ENCODE peak calls at places on chromosomes 11 and 22, in four cellular contexts. E is H9, Q is IMR-90, H is H1. R is an unnamed sample.

GRCh38 chr11:78645226-78646202 is 70.8 kb upstream of the NARS2 start:
- DNase-seq in Q (peak; percentile 72), H (peak; percentile 95), E (peak; percentile 85), R (peak; percentile 81)

GRCh38 chr11:61827573-61828378 is at the start of gene FADS2:
- DNase-seq in H (peak; percentile 91), E (peak; percentile 95), Q (peak; percentile 89), R (peak; percentile 98)

GRCh38 chr11:125245299-125245698 is 80.7 kb downstream of the PKNOX2 start:
- DNase-seq in H (no peak), Q (peak; percentile 4), E (no peak), R (no peak)

GRCh38 chr11:122785156-122785605 is 53.1 kb upstream of the CRTAM start:
- DNase-seq in Q (no peak), E (no peak), H (no peak), R (no peak)

GRCh38 chr11:38593649-38594048 is 1995.6 kb upstream of the RAG2 start:
- DNase-seq in H (no peak), Q (peak; percentile 48), E (no peak), R (no peak)

GRCh38 chr11:35802672-35803071 is 140.1 kb downstream of the TRIM44 start:
- DNase-seq in Q (no peak), E (no peak), H (no peak), R (no peak)

GRCh38 chr11:119207300-119207570 is 1.1 kb downstream of the CBL start:
- DNase-seq in H (no peak), E (no peak), Q (no peak), R (no peak)

GRCh38 chr11:114040706-114041211 is 18.8 kb upstream of the ZBTB16 start:
- DNase-seq in E (no peak), H (no peak), Q (peak; percentile 31), R (no peak)

GRCh38 chr22:27581688-27582087 is 219.9 kb downstream of the MN1 start:
- DNase-seq in Q (peak; percentile 17), H (no peak), E (no peak), R (no peak)

GRCh38 chr11:114170226-114170625 is 110.7 kb downstream of the ZBTB16 start:
- DNase-seq in Q (no peak), E (no peak), H (no peak), R (no peak)

GRCh38 chr11:120306519-120307242 is 18.4 kb upstream of the TLCD5 start:
- DNase-seq in H (no peak), Q (peak; percentile 91), E (peak; percentile 89), R (peak; percentile 78)

GRCh38 chr11:120308081-120308480 is 17.0 kb upstream of the TLCD5 start:
- DNase-seq in H (no peak), E (no peak), Q (no peak), R (no peak)

GRCh38 chr11:120304526-120304925 is 20.6 kb upstream of the TLCD5 start:
- DNase-seq in Q (peak; percentile 21), H (no peak), E (no peak), R (no peak)

GRCh38 chr11:120305286-120305685 is 19.8 kb upstream of the TLCD5 start:
- DNase-seq in Q (no peak), H (no peak), E (no peak), R (no peak)

GRCh38 chr11:120307476-120307875 is 17.6 kb upstream of the TLCD5 start:
- DNase-seq in Q (no peak), H (no peak), E (no peak), R (no peak)
- H4K5ac ChIP-seq in Q (no peak overlapping the region), H (no peak overlapping the region), E (no peak overlapping the region), R (no peak overlapping the region)

DNA sequence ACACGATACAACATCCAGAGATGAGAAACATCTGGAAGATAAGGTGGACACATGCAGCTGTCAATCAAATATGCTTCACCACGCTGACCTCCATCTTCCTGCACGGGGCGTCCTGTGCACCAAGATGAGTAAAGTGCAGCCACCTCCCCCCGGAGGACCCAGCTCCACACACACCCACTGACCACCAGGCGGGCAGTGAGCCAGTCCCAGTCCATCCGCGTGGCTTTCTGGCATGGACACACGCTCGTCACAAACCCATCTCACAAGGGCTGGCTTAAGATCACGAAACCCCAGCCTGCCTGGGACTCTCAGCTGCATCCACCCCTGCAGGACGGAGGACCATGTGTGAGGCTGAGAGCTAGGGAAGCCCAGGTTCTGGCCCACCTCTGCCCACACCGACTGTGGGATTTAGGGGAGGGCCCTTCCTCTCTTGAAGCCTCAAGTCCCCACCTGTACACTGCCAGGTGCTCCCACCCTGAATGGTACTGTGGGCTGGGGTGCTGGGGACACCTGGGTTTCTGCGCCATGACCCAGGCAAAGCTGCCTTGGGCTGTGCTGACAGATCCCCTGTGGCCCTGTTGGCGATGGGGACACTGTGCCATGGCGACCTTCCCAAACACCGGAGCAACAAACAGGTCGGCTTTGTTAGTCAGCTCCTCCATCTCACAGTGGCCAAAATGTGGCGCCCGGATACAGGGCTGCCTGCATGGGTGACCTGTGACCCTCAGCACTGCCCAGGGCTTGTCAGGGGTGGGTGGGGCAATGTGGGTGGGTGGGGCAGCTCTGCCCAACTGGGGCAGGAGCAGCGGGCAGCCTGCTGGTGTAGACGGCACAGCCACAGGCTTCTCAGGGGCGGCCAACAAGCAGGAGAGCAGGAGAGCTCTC is 629.0 kb downstream of the TBC1D22A start:
- DNase-seq in H (no peak), Q (no peak), E (no peak), R (no peak)
- H4K5ac ChIP-seq in H (no peak overlapping the region), Q (no peak overlapping the region), E (no peak overlapping the region), R (no peak overlapping the region)

DNA sequence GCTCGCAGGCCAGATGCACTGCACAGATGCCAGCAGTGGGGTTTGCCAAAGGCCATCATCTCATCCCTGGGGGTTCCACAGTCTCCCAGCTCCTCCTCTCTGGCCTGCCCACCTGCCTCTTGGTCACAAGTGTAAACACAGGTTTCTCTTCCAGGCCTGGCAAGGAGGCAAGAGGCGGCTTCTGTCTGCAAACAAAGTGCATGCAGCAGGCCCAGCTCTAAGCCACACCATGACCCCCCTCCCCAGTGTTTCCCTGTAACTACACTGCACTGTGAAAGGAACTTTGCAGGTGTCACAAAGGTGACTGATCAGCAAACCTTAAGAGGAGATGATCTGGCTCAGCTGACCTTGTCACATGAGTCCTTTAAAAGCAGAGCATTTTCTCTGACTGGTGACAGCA is 26.2 kb upstream of the SHISAL1 start:
- DNase-seq in E (no peak), H (no peak), Q (no peak), R (no peak)
- H4K5ac ChIP-seq in E (no peak overlapping the region), H (no peak overlapping the region), Q (no peak overlapping the region), R (no peak overlapping the region)

GRCh38 chr11:100810146-100810545 is 123.1 kb downstream of the ARHGAP42 start:
- DNase-seq in H (no peak), Q (peak; percentile 61), E (no peak), R (no peak)
- H4K5ac ChIP-seq in H (no peak overlapping the region), Q (no peak overlapping the region), E (no peak overlapping the region), R (no peak overlapping the region)

GRCh38 chr11:18352581-18352980 is 30.2 kb downstream of the GTF2H1 start:
- DNase-seq in E (no peak), Q (peak; percentile 30), H (no peak), R (no peak)
- H4K5ac ChIP-seq in E (no peak overlapping the region), Q (no peak overlapping the region), H (no peak overlapping the region), R (no peak overlapping the region)

GRCh38 chr11:30984827-30985226 is 384.7 kb downstream of the DCDC1 start:
- DNase-seq in E (no peak), H (no peak), Q (no peak), R (no peak)
- H4K5ac ChIP-seq in E (no peak overlapping the region), H (no peak overlapping the region), Q (no peak overlapping the region), R (no peak overlapping the region)

GRCh38 chr11:33933607-33934006 is 41.7 kb upstream of the LMO2 start:
- DNase-seq in E (no peak), H (no peak), Q (no peak), R (no peak)

GRCh38 chr11:33928564-33928963 is 36.7 kb upstream of the LMO2 start:
- DNase-seq in E (no peak), H (no peak), Q (no peak), R (no peak)

GRCh38 chr11:33932721-33933120 is 40.8 kb upstream of the LMO2 start:
- DNase-seq in E (no peak), Q (no peak), H (no peak), R (no peak)

GRCh38 chr11:33931032-33931431 is 39.2 kb upstream of the LMO2 start:
- DNase-seq in E (no peak), H (no peak), Q (no peak), R (no peak)

DNA sequence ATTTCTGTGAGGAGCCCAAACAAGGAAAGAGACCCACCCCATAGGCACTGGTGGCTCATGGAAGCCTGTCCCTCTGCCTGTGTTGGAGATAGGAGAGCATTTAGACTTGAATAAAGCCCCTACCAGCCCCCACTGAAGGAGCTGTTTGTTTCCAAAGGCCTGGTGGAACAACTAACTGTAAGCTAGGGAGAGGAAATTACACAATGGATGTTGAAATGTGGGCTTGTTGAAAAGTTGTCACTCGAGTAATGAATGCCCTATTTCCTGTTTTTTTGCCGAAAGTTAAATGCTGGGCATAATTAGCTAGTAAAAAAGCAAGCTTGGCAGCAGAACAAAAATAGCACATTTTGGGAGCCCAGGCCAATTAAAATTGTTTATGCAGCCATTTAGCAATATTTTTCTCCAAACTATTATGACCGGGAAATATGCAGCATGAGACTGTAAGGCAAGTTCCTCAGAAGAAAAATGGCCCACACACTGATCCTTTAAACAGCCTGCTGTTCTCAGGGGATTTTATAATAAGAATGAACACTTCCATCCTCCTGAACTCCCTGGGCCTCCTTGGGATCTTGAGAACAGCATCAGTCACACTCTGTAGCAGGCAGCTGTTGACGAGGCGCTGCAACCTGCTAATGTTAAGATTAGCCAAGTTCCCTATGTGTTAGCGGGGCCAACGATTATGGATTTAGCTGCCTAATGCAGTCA is 38.6 kb upstream of the LMO2 start:
- DNase-seq in H (no peak), Q (no peak), E (no peak), R (no peak)
- H4K5ac ChIP-seq in H (no peak overlapping the region), Q (peak overlapping the region; percentile 78), E (no peak overlapping the region), R (no peak overlapping the region)